ENCODE peak calls at places on chromosomes 13 and 19, in four cellular contexts. N is GM12878, D is WTC11, M is K562. I is an unnamed sample.

GRCh38 chr13:92573467-92574057 is 653.0 kb upstream of the GPC6 start:
- DNase-seq in N (no peak), D (peak; percentile 33), M (peak; percentile 32), I (peak; percentile 44)

GRCh38 chr13:22874839-22875238 is 305.9 kb upstream of the SGCG start:
- DNase-seq in N (no peak), M (no peak), D (no peak), I (no peak)

GRCh38 chr19:4436231-4436630 is 21.4 kb downstream of the UBXN6 start:
- DNase-seq in M (no peak), N (no peak), D (no peak), I (no peak)

GRCh38 chr13:31166591-31166990 is 4.9 kb upstream of the HSPH1 start:
- DNase-seq in N (no peak), M (no peak), D (no peak), I (peak; percentile 56)

GRCh38 chr19:1651548-1652394 is 644 bp downstream of the TCF3 start:
- DNase-seq in M (peak; percentile 71), N (no peak), D (no peak), I (no peak)

GRCh38 chr19:17865364-17866311 is 5.9 kb downstream of the RPL18A start:
- DNase-seq in N (no peak), M (peak; percentile 72), D (no peak), I (no peak)

GRCh38 chr19:32459199-32459865 is 53.8 kb downstream of the DPY19L3 start:
- DNase-seq in N (no peak), D (no peak), M (no peak), I (peak; percentile 9)

GRCh38 chr19:38145627-38146026 is 78.4 kb downstream of the DPF1 start:
- DNase-seq in N (no peak), M (no peak), D (no peak), I (no peak)

GRCh38 chr19:58399903-58400637 is 4.6 kb downstream of the RNF225 start:
- DNase-seq in M (peak; percentile 3), N (no peak), D (no peak), I (no peak)

GRCh38 chr19:491146-491741 is 5.0 kb upstream of the MADCAM1 start:
- DNase-seq in D (peak; percentile 60), N (no peak), M (peak; percentile 79), I (peak; percentile 34)

GRCh38 chr19:11203194-11204075 is 6.1 kb upstream of the KANK2 start:
- DNase-seq in M (peak; percentile 89), D (peak; percentile 81), N (no peak), I (peak; percentile 35)

GRCh38 chr19:15251010-15251748 is 18.9 kb upstream of the EPHX3 start:
- DNase-seq in M (no peak), D (no peak), N (no peak), I (no peak)

GRCh38 chr19:48608798-48609263 is 2.3 kb downstream of the SPACA4 start:
- DNase-seq in D (peak; percentile 63), M (peak; percentile 67), N (no peak), I (peak; percentile 42)

DNA sequence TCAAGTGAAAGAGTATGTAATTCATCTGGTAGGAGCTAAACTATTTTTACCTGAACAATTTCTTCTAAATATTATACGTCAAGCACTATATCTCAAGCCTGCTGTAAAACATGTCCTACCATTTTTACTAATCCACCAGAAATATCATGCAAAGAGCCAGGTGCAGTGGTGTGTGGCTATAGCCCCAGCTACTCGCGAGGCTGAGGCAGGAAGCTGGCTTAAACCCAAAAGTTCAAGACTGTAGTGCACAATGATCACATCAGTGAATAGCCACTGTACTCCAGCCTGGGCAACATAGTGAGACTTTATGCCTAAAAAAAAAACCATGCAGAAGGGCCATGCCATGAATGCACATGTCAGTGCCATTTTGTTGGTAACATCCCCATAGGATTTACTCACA is 20.7 kb upstream of the CLN5 start:
- DNase-seq in M (no peak), N (no peak), D (no peak), I (no peak)
- TF ChIP-seq CBFB in M (no peak), N (no peak), D (no peak), I (no peak)

GRCh38 chr19:7979559-7979958 is 25.9 kb downstream of the ELAVL1 start:
- DNase-seq in D (no peak), M (no peak), N (no peak), I (no peak)
- TF ChIP-seq CBFB in D (no peak), M (no peak), N (no peak), I (no peak)

GRCh38 chr13:60078226-60078625 is 85.5 kb downstream of the DIAPH3 start:
- DNase-seq in D (no peak), N (no peak), M (no peak), I (no peak)

DNA sequence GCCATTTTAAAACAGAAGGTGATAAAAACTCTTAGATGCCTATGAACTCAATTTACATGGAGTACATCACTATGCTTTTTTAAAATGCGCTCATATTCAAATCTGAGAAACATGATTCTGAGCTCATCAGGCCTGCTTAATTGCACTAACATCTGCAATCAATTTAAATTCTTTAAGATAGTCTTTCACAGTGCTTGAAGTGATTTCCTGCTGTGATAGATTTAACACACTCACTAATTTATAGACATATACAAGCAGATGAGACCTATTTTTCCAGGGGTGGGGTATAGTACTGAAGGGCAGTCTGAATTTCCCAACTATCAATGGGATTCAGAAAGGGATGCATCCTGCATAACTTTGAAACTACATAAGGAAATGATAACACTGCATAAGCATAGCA is 82.9 kb downstream of the DIAPH3 start:
- DNase-seq in M (no peak), N (no peak), D (no peak), I (no peak)
- TF ChIP-seq CBFB in M (no peak), N (no peak), D (no peak), I (no peak)

GRCh38 chr19:5480427-5480836 is 25.2 kb downstream of the ZNRF4 start:
- DNase-seq in M (peak; percentile 66), D (peak; percentile 68), N (no peak), I (peak; percentile 30)
- TF ChIP-seq CBFB in M (no peak), D (no peak), N (no peak), I (no peak)

I was measured in HepG2.